ENCODE peak calls at places on chromosomes 12 and 14, in four cellular contexts. V is PC-3, X is HAP-1, I is RWPE2. U is an unnamed sample.

GRCh38 chr14:95901014-95901413 is 24.4 kb downstream of the TUNAR start:
- DNase-seq in V (no peak), I (no peak), X (no peak), U (no peak)

GRCh38 chr12:6230321-6231110 is 30.3 kb downstream of the CD9 start:
- DNase-seq in V (peak), I (no peak), X (no peak), U (peak)

GRCh38 chr12:111926631-111927030 is 84.6 kb downstream of the MAPKAPK5 start:
- DNase-seq in X (no peak), V (no peak), I (no peak), U (no peak)

GRCh38 chr12:58026892-58027891 is 85.8 kb downstream of the ATP23 start:
- DNase-seq in I (no peak), V (no peak), X (no peak), U (no peak)

GRCh38 chr12:72006766-72007165 is 68.1 kb downstream of the TPH2 start:
- DNase-seq in I (no peak), X (no peak), V (no peak), U (no peak)

GRCh38 chr12:112749081-112749480 is 42.5 kb upstream of the RPH3A start:
- DNase-seq in X (no peak), I (no peak), V (no peak), U (no peak)

GRCh38 chr12:93098077-93098476 is 169.0 kb upstream of the EEA1 start:
- DNase-seq in I (no peak), X (no peak), V (peak), U (peak)

GRCh38 chr12:52277486-52278245 is 3.2 kb downstream of the KRT86 start:
- DNase-seq in I (no peak), V (no peak), X (no peak), U (no peak)

GRCh38 chr14:97887690-97888089 is 1090.5 kb downstream of the VRK1 start:
- DNase-seq in I (no peak), V (no peak), X (no peak), U (no peak)

GRCh38 chr12:13472690-13473089 is 276.2 kb downstream of the EMP1 start:
- DNase-seq in V (peak), X (no peak), I (no peak), U (peak)